ENCODE peak calls at places on chromosomes 11 and 22, in five cellular contexts. M is HepG2, A is H1, U is K562, H is GM12878. X is an unnamed sample.

GRCh38 chr11:114477946-114478537 is 38.8 kb downstream of the REXO2 start:
- DNase-seq in M (no peak), A (no peak), U (no peak), H (no peak), X (no peak)

GRCh38 chr22:49503896-49504521 is 323.7 kb downstream of the BRD1 start:
- DNase-seq in M (no peak), A (no peak), U (no peak), H (peak), X (no peak)

GRCh38 chr11:134488512-134488911 is 76.5 kb upstream of the B3GAT1 start:
- DNase-seq in M (no peak), A (no peak), U (no peak), H (no peak), X (no peak)

GRCh38 chr22:29907753-29908515 is 25.0 kb downstream of the MTMR3 start:
- DNase-seq in M (peak), A (no peak), U (peak), H (no peak), X (peak)

GRCh38 chr11:118406599-118407166 is 5.3 kb downstream of the ATP5MG start:
- DNase-seq in M (no peak), A (no peak), U (no peak), H (peak), X (no peak)

GRCh38 chr11:109583996-109584395 is 162.0 kb downstream of the C11orf87 start:
- DNase-seq in M (no peak), A (no peak), U (no peak), H (no peak), X (no peak)

GRCh38 chr22:43897751-43898261 is 6.0 kb upstream of the PNPLA5 start:
- DNase-seq in M (no peak), A (no peak), U (no peak), H (no peak), X (peak)

GRCh38 chr11:62458212-62459002 is 39.6 kb downstream of the SCGB1A1 start:
- DNase-seq in M (peak), A (no peak), U (no peak), H (no peak), X (peak)

GRCh38 chr11:102709211-102709980 is 3.8 kb upstream of the MMP27 start:
- DNase-seq in M (no peak), A (no peak), U (no peak), H (no peak), X (no peak)

GRCh38 chr11:32176223-32176811 is 85.4 kb downstream of the RCN1 start:
- DNase-seq in M (peak), A (peak), U (peak), H (peak), X (peak)

GRCh38 chr11:3073029-3073435 is 15.8 kb upstream of the CARS1 start:
- DNase-seq in M (no peak), A (no peak), U (no peak), H (no peak), X (no peak)

GRCh38 chr11:128297111-128297651 is 290.2 kb downstream of the ETS1 start:
- DNase-seq in M (no peak), A (no peak), U (no peak), H (no peak), X (no peak)

GRCh38 chr11:85712953-85713352 is 27.0 kb upstream of the CCDC89 start:
- DNase-seq in M (no peak), A (no peak), U (no peak), H (no peak), X (no peak)

GRCh38 chr11:86799680-86800075 is 664 bp upstream of the PRSS23 start:
- DNase-seq in M (no peak), A (no peak), U (no peak), H (no peak), X (no peak)

GRCh38 chr11:73012121-73012863 is 129.8 kb downstream of the FCHSD2 start:
- DNase-seq in M (no peak), A (no peak), U (no peak), H (no peak), X (no peak)

GRCh38 chr11:60905047-60905446 is 1.3 kb downstream of the PRPF19 start:
- DNase-seq in M (no peak), A (no peak), U (no peak), H (no peak), X (no peak)

GRCh38 chr11:128039140-128040021 is 548.0 kb downstream of the ETS1 start:
- DNase-seq in M (no peak), A (no peak), U (no peak), H (no peak), X (no peak)

GRCh38 chr22:39997939-39998726 is 3.4 kb downstream of the FAM83F start:
- DNase-seq in M (no peak), A (no peak), U (no peak), H (no peak), X (peak)

GRCh38 chr11:14418801-14419417 is 59.9 kb upstream of the RRAS2 start:
- DNase-seq in M (peak), A (no peak), U (peak), H (no peak), X (peak)
- TF ChIP-seq CHD2 in M (no peak), A (no peak), U (no peak), H (no peak), X (no peak)

DNA sequence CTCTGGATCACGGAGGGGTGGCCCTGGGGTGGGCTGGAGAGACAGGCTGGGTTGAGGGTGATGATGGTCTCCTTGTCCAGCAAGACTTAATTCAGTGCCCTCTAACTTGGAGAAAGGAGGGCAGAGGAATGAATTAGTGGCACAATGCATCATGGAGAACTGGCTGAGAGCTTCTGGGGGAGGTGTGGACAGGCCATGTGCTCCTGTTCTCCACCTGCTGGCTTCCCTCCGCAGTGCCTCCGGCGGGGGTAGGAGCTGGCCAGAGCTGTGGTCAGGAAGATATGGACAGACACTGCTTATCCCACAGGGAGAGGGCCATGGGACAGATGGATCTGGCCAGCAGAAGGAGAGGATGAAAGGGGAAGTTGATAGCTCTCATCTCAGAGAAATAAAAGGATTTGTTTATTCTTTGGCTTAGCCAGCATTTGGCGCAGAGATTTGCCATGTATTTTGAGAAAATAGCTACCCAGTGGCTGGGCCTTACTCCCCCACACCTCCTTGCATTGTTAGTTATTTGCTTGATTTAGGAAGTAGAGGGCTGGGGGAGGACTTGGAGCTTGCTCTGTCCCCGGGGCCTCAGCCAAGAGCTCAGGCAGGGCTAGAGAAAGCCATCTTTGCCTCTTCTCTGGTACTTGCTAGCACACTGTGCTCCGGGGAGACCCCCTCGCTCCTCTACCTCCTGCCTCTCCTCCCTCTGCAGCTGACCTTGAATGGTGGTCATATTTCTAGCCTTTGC is 93.2 kb downstream of the SCN3B start:
- DNase-seq in M (peak), A (no peak), U (no peak), H (no peak), X (no peak)
- TF ChIP-seq KDM1A in M (no peak), A (no peak), U (no peak), H (no peak), X (no peak)

GRCh38 chr11:121254756-121255155 is 37.8 kb upstream of the SC5D start:
- DNase-seq in M (no peak), A (no peak), U (no peak), H (no peak), X (no peak)
- TF ChIP-seq CHD2 in M (no peak), A (no peak), U (no peak), H (no peak), X (no peak)

GRCh38 chr11:74121804-74122203 is 49.0 kb downstream of the C2CD3 start:
- DNase-seq in M (no peak), A (no peak), U (no peak), H (no peak), X (no peak)

GRCh38 chr11:74112877-74113276 is 57.9 kb downstream of the C2CD3 start:
- DNase-seq in M (no peak), A (no peak), U (no peak), H (no peak), X (no peak)

DNA sequence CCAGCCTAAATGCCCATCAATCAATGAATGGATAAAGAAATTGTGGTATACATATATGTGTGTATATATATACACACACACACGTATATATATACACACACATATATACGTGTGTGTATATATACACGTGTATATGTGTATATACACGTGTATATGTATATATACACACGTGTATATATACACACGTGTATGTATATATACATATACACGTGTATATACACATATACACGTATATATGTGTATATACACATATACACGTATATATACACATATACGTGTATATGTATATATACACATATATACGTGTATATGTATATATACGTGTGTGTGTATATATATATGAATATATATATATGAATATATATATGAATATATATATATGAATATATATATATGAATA is 54.1 kb downstream of the C2CD3 start:
- DNase-seq in M (no peak), A (no peak), U (no peak), H (no peak), X (no peak)
- TF ChIP-seq KDM1A in M (no peak), A (no peak), U (no peak), H (no peak), X (no peak)

GRCh38 chr11:107563702-107564101 is 1.8 kb downstream of the ALKBH8 start:
- DNase-seq in M (peak), A (no peak), U (peak), H (no peak), X (peak)
- TF ChIP-seq CHD2 in M (no peak), A (no peak), U (no peak), H (no peak), X (no peak)

GRCh38 chr11:100863080-100863581 is 176.0 kb downstream of the ARHGAP42 start:
- DNase-seq in M (no peak), A (no peak), U (peak), H (peak), X (peak)

GRCh38 chr11:100869328-100869727 is 182.2 kb downstream of the ARHGAP42 start:
- DNase-seq in M (no peak), A (no peak), U (no peak), H (no peak), X (no peak)

GRCh38 chr11:100865443-100865842 is 178.4 kb downstream of the ARHGAP42 start:
- DNase-seq in M (no peak), A (no peak), U (no peak), H (no peak), X (no peak)

GRCh38 chr11:100867601-100868000 is 180.5 kb downstream of the ARHGAP42 start:
- DNase-seq in M (no peak), A (no peak), U (no peak), H (no peak), X (no peak)

GRCh38 chr11:100866453-100866852 is 179.4 kb downstream of the ARHGAP42 start:
- DNase-seq in M (no peak), A (no peak), U (no peak), H (no peak), X (no peak)
- TF ChIP-seq KDM1A in M (no peak), A (no peak), U (no peak), H (no peak), X (no peak)

DNA sequence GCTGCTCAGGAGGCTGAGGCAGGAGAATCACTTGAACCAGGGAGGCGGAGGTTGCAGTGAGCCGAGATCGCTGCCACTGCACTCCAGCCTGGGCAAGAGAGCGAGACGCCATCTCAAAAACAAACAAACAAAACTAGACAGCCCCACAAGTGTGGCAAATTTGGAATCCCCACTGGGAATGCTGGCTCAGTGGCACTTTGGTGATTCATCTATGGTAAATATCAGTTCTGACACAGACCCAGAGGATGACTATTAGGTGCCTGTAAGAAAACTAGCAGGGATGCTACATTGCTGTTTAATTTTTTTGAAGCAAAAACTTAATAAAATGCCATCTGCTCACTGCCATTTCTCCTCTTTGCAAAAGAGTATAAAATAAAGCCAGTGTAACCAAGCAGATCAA is 107.9 kb downstream of the NAT10 start:
- DNase-seq in M (no peak), A (no peak), U (no peak), H (no peak), X (peak)
- TF ChIP-seq CHD2 in M (no peak), A (no peak), U (no peak), H (no peak), X (no peak)

GRCh38 chr11:79287952-79288351 is 152.9 kb downstream of the TENM4 start:
- DNase-seq in M (no peak), A (no peak), U (no peak), H (no peak), X (no peak)
- TF ChIP-seq KDM1A in M (no peak), A (no peak), U (no peak), H (no peak), X (no peak)

X was measured in A549.